ENCODE peak calls at places on chromosome 20, in nine cellular contexts. P, G, D, A, S, J, X, B and W are unnamed samples.

GRCh38 chr20:40942015-40942414 is 86.6 kb upstream of the TOP1 start:
- DNase-seq in P (no peak), G (peak; percentile 79), D (no peak), A (no peak), S (no peak), J (no peak), X (no peak), B (no peak), W (no peak)

GRCh38 chr20:7038029-7038428 is 270.5 kb downstream of the BMP2 start:
- DNase-seq in P (no peak), G (no peak), D (no peak), A (no peak), S (no peak), J (no peak), X (no peak), B (no peak), W (peak; percentile 82)

GRCh38 chr20:58150772-58151171 is 77.7 kb downstream of the ANKRD60 start:
- DNase-seq in P (peak; percentile 88), G (no peak), D (no peak), A (no peak), S (no peak), J (peak; percentile 46), X (peak; percentile 95), B (no peak), W (no peak)

GRCh38 chr20:60410865-60411264 is 452.6 kb downstream of the CDH26 start:
- DNase-seq in P (no peak), G (no peak), D (no peak), A (no peak), S (no peak), J (no peak), X (no peak), B (no peak), W (no peak)

GRCh38 chr20:40463171-40463570 is 225.9 kb downstream of the MAFB start:
- DNase-seq in P (no peak), G (no peak), D (no peak), A (no peak), S (no peak), J (no peak), X (no peak), B (no peak), W (no peak)

GRCh38 chr20:13302647-13303425 is 81.8 kb downstream of the ISM1 start:
- DNase-seq in P (peak; percentile 52), G (peak; percentile 16), D (peak; percentile 73), A (peak; percentile 4), S (peak; percentile 33), J (peak; percentile 53), X (peak; percentile 64), B (peak; percentile 61), W (peak; percentile 60)

GRCh38 chr20:22673467-22673866 is 89.1 kb upstream of the FOXA2 start:
- DNase-seq in P (no peak), G (no peak), D (no peak), A (no peak), S (no peak), J (peak; percentile 24), X (no peak), B (no peak), W (no peak)

GRCh38 chr20:24672886-24673677 is 203.7 kb downstream of the SYNDIG1 start:
- DNase-seq in P (no peak), G (no peak), D (peak; percentile 97), A (no peak), S (no peak), J (no peak), X (no peak), B (no peak), W (peak; percentile 96)

GRCh38 chr20:13277663-13278295 is 56.7 kb downstream of the ISM1 start:
- DNase-seq in P (no peak), G (no peak), D (no peak), A (no peak), S (no peak), J (no peak), X (no peak), B (no peak), W (peak; percentile 86)

GRCh38 chr20:64228751-64229518 is 26.6 kb upstream of the PCMTD2 start:
- DNase-seq in P (no peak), G (no peak), D (no peak), A (no peak), S (no peak), J (no peak), X (no peak), B (no peak), W (no peak)

DNA sequence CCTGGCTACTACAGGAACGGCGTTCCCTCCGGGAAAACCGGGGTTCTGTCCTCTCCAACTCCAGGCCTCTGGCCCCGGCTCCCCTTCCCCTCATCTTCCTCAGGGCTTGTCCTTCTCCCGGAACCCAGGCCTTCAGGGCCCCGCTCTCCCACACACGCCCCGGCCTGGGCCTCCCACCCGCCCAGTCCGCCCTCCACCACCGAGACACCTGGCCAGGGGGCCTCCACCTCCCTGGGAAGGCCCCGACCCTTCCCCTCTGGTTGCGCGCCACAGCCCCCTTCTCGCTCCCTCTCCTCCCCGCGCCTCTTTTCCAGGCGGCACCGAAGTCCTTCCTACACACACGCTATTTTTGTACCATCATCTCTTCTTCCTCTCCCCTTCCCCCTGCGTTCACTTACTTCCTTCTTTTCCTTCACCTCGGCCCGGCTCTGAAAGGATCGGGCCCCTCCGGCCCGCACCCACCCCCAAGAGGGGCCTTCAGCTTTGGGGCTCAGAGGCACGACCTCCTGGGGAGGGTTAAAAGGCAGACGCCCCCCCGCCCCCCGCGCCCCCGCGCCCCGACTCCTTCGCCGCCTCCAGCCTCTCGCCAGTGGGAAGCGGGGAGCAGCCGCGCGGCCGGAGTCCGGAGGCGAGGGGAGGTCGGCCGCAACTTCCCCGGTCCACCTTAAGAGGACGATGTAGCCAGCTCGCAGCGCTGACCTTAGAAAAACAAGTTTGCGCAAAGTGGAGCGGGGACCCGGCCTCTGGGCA is 1.3 kb upstream of the SIRPA start:
- DNase-seq in P (no peak), G (no peak), D (no peak), A (peak; percentile 4), S (no peak), J (no peak), X (peak; percentile 81), B (no peak), W (peak; percentile 47)
- TF ChIP-seq EZH2phosphoT487 in P (no peak), G (no peak), D (no peak), A (no peak), S (no peak), J (no peak), X (no peak), B (no peak), W (no peak)

DNA sequence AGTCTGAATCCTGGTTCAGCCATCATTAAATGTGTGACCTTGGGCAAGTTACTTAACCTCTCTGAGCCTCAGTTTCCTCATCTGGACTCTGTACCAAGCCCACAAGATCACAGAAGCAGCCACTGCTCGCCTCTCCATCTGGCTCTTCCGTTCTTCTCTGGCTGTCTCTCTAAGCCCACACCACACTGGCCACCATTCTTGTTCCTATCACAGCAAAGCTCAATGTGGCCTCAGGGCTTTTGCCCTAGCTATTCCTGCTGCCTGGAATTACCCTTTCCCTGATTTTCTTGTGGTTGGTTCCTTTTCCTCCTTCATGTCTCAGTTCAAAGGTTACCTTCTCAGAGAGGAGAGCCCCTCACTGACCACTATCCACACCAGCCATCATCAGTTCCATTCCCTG is 56.6 kb upstream of the PTPN1 start:
- DNase-seq in P (no peak), G (no peak), D (no peak), A (no peak), S (no peak), J (no peak), X (no peak), B (no peak), W (no peak)
- TF ChIP-seq EZH2phosphoT487 in P (no peak), G (no peak), D (no peak), A (no peak), S (no peak), J (no peak), X (no peak), B (no peak), W (no peak)

GRCh38 chr20:56781108-56781739 is 152.1 kb downstream of the TFAP2C start:
- DNase-seq in P (no peak), G (no peak), D (no peak), A (no peak), S (no peak), J (no peak), X (no peak), B (no peak), W (peak; percentile 70)

GRCh38 chr20:56778765-56779195 is 149.7 kb downstream of the TFAP2C start:
- DNase-seq in P (peak; percentile 37), G (no peak), D (no peak), A (no peak), S (no peak), J (peak; percentile 41), X (peak; percentile 29), B (peak; percentile 19), W (no peak)

GRCh38 chr20:56776345-56776744 is 147.2 kb downstream of the TFAP2C start:
- DNase-seq in P (peak; percentile 14), G (no peak), D (no peak), A (no peak), S (no peak), J (no peak), X (peak; percentile 56), B (no peak), W (no peak)

GRCh38 chr20:56780266-56780665 is 151.2 kb downstream of the TFAP2C start:
- DNase-seq in P (no peak), G (no peak), D (no peak), A (no peak), S (no peak), J (no peak), X (no peak), B (no peak), W (no peak)

DNA sequence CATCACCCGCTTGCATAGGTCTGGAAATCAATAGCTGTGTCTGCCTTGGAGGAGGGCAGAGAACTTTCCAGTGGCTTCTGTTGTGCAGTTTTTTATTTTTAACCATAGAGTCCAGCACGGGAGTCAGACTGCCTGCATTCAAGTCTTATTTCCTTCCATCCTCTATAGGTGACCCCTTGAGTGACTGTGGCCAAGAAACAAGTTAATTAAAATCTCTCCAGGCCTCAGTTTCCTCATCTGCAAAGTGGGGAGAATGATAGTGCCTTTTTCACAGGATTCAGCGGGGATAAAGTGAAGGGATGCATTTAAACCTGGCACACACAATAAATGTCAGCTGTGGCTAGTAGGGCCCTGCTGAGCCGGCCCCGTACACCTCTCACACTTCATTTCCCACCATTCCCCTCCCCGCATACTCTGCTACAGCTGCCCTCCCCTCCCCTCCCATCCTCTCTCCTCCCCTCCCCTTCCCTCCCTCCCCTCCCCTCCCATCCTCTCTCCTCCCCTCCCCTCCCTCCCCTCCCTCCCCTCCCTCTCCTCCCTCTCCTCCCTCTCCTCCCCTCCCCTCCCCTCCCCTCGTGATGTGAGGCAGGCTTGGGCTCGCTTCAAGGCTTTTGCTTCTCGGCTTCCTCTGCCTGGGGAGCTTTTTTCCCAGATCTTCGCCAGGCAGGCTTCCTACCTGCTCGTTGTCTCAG is 150.5 kb downstream of the TFAP2C start:
- DNase-seq in P (peak; percentile 35), G (no peak), D (no peak), A (no peak), S (no peak), J (no peak), X (peak; percentile 31), B (no peak), W (no peak)
- TF ChIP-seq EZH2phosphoT487 in P (no peak), G (no peak), D (no peak), A (no peak), S (no peak), J (no peak), X (no peak), B (no peak), W (no peak)

DNA sequence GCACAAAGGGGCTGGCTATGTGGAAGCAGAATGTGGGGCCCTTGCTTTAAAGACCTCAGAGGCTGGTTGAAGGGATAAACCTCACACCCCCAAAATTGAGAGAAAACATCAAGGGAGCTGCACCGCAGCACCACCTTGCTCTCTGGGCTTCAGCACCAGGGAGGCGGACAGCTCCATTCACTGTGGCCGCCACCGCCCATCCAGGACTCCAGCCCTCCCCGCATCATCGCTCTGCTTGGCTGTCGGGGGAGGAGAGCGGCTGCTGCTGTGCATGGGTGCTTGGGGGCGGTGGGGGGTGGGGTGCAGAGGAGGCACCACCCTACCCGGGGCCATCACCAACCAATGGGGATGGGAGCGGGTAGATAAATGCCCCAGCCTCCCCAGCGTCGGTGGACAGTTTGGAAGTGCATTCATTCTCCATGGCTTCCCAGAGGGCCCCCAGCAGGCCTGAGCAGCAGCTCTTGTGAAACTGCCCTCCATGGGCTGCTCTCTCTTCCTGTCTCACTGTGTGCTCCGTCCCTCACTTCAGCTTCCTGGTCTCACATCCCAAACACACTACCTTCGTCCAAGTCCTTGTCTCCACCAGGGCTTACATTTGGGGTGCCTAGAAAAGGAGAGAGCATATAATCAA is 75.7 kb upstream of the BHLHE23 start:
- DNase-seq in P (peak; percentile 90), G (peak; percentile 16), D (peak; percentile 47), A (no peak), S (peak; percentile 30), J (peak; percentile 73), X (peak; percentile 86), B (no peak), W (peak; percentile 66)
- TF ChIP-seq EZH2phosphoT487 in P (peak; percentile 37), G (no peak), D (no peak), A (no peak), S (no peak), J (no peak), X (no peak), B (no peak), W (no peak)